ENCODE peak calls at places on chromosomes 7 and 10, in seven cellular contexts. One of them, this sample, is unnamed.

GRCh38 chr10:119634219-119634544 is 17.0 kb upstream of the BAG3 start:
- DNase-seq in central memory CD4-positive, alpha-beta T cell: no peak
- DNase-seq in NCI-H69: no peak
- DNase-seq in progenitor cell of endocrine pancreas: no peak
- DNase-seq in mesendoderm: no peak
- DNase-seq in left cardiac atrium: peak
- DNase-seq in T1000: no peak
- DNase-seq in this sample: peak

GRCh38 chr10:71116426-71116825 is 95.9 kb upstream of the UNC5B start:
- DNase-seq in central memory CD4-positive, alpha-beta T cell: no peak
- DNase-seq in NCI-H69: no peak
- DNase-seq in progenitor cell of endocrine pancreas: no peak
- DNase-seq in mesendoderm: no peak
- DNase-seq in left cardiac atrium: no peak
- DNase-seq in T1000: no peak
- DNase-seq in this sample: no peak

GRCh38 chr7:9028012-9028411 is 594.6 kb downstream of the NXPH1 start:
- DNase-seq in central memory CD4-positive, alpha-beta T cell: no peak
- DNase-seq in NCI-H69: no peak
- DNase-seq in progenitor cell of endocrine pancreas: no peak
- DNase-seq in mesendoderm: no peak
- DNase-seq in left cardiac atrium: no peak
- DNase-seq in T1000: no peak
- DNase-seq in this sample: no peak

GRCh38 chr10:53406532-53406931 is 633.9 kb upstream of the MBL2 start:
- DNase-seq in central memory CD4-positive, alpha-beta T cell: no peak
- DNase-seq in NCI-H69: no peak
- DNase-seq in progenitor cell of endocrine pancreas: no peak
- DNase-seq in mesendoderm: no peak
- DNase-seq in left cardiac atrium: no peak
- DNase-seq in T1000: no peak
- DNase-seq in this sample: no peak

GRCh38 chr10:132889556-132889955 is 52.8 kb downstream of the CFAP46 start:
- DNase-seq in central memory CD4-positive, alpha-beta T cell: no peak
- DNase-seq in NCI-H69: no peak
- DNase-seq in progenitor cell of endocrine pancreas: no peak
- DNase-seq in mesendoderm: no peak
- DNase-seq in left cardiac atrium: no peak
- DNase-seq in T1000: no peak
- DNase-seq in this sample: no peak

GRCh38 chr7:139811106-139811505 is 18.0 kb upstream of the TBXAS1 start:
- DNase-seq in central memory CD4-positive, alpha-beta T cell: no peak
- DNase-seq in NCI-H69: no peak
- DNase-seq in progenitor cell of endocrine pancreas: no peak
- DNase-seq in mesendoderm: no peak
- DNase-seq in left cardiac atrium: no peak
- DNase-seq in T1000: no peak
- DNase-seq in this sample: no peak

GRCh38 chr7:40057292-40057691 is 77.1 kb downstream of the MPLKIP start:
- DNase-seq in central memory CD4-positive, alpha-beta T cell: no peak
- DNase-seq in NCI-H69: peak
- DNase-seq in progenitor cell of endocrine pancreas: no peak
- DNase-seq in mesendoderm: no peak
- DNase-seq in left cardiac atrium: peak
- DNase-seq in T1000: no peak
- DNase-seq in this sample: no peak

GRCh38 chr10:90326498-90327267 is 531.2 kb downstream of the HTR7 start:
- DNase-seq in central memory CD4-positive, alpha-beta T cell: no peak
- DNase-seq in NCI-H69: no peak
- DNase-seq in progenitor cell of endocrine pancreas: no peak
- DNase-seq in mesendoderm: no peak
- DNase-seq in left cardiac atrium: no peak
- DNase-seq in T1000: no peak
- DNase-seq in this sample: no peak

GRCh38 chr10:31769564-31769963 is 159.1 kb downstream of the ARHGAP12 start:
- DNase-seq in central memory CD4-positive, alpha-beta T cell: no peak
- DNase-seq in NCI-H69: no peak
- DNase-seq in progenitor cell of endocrine pancreas: no peak
- DNase-seq in mesendoderm: no peak
- DNase-seq in left cardiac atrium: no peak
- DNase-seq in T1000: no peak
- DNase-seq in this sample: no peak

GRCh38 chr7:158602905-158603772 is 15.5 kb upstream of the PTPRN2 start:
- DNase-seq in central memory CD4-positive, alpha-beta T cell: no peak
- DNase-seq in NCI-H69: no peak
- DNase-seq in progenitor cell of endocrine pancreas: no peak
- DNase-seq in mesendoderm: no peak
- DNase-seq in left cardiac atrium: no peak
- DNase-seq in T1000: no peak
- DNase-seq in this sample: no peak

GRCh38 chr10:126017961-126018560 is 121.7 kb downstream of the FANK1 start:
- DNase-seq in central memory CD4-positive, alpha-beta T cell: no peak
- DNase-seq in NCI-H69: no peak
- DNase-seq in progenitor cell of endocrine pancreas: no peak
- DNase-seq in mesendoderm: no peak
- DNase-seq in left cardiac atrium: no peak
- DNase-seq in T1000: no peak
- DNase-seq in this sample: no peak

GRCh38 chr7:142477079-142477651 is 219.3 kb upstream of the PRSS58 start:
- DNase-seq in central memory CD4-positive, alpha-beta T cell: no peak
- DNase-seq in NCI-H69: no peak
- DNase-seq in progenitor cell of endocrine pancreas: no peak
- DNase-seq in mesendoderm: no peak
- DNase-seq in left cardiac atrium: no peak
- DNase-seq in T1000: no peak
- DNase-seq in this sample: no peak

This sample was measured in right cardiac atrium.